ENCODE peak calls at places on chromosomes 6 and 20, in nine cellular contexts. One of them, this sample, is unnamed.
A peak's percentile ranks its signal among the peaks of the same experiment; 100 is the strongest.

GRCh38 chr20:60062431-60063336 is 104.5 kb downstream of the CDH26 start:
- DNase-seq in fibroblast of mammary gland: peak; percentile 87
- DNase-seq in AG04449: peak; percentile 76
- DNase-seq in psoas muscle: peak; percentile 70
- DNase-seq in CD4-positive, alpha-beta T cell: no peak
- DNase-seq in choroid plexus epithelial cell: peak; percentile 29
- DNase-seq in DND-41: no peak
- DNase-seq in GM23338: no peak
- DNase-seq in esophagus squamous epithelium: no peak
- DNase-seq in this sample: peak; percentile 54

GRCh38 chr6:41938590-41938989 is 3.0 kb downstream of the CCND3 start:
- DNase-seq in fibroblast of mammary gland: no peak
- DNase-seq in AG04449: no peak
- DNase-seq in choroid plexus epithelial cell: no peak
- DNase-seq in esophagus squamous epithelium: no peak
- DNase-seq in DND-41: no peak
- DNase-seq in CD4-positive, alpha-beta T cell: no peak
- DNase-seq in GM23338: no peak
- DNase-seq in psoas muscle: no peak
- DNase-seq in this sample: no peak

GRCh38 chr20:10788877-10789276 is 115.1 kb upstream of the JAG1 start:
- DNase-seq in fibroblast of mammary gland: no peak
- DNase-seq in DND-41: no peak
- DNase-seq in GM23338: no peak
- DNase-seq in esophagus squamous epithelium: no peak
- DNase-seq in AG04449: no peak
- DNase-seq in CD4-positive, alpha-beta T cell: no peak
- DNase-seq in psoas muscle: peak; percentile 69
- DNase-seq in choroid plexus epithelial cell: no peak
- DNase-seq in this sample: no peak

GRCh38 chr6:82017316-82017715 is 230.2 kb downstream of the IBTK start:
- DNase-seq in psoas muscle: peak; percentile 59
- DNase-seq in GM23338: peak; percentile 54
- DNase-seq in DND-41: no peak
- DNase-seq in choroid plexus epithelial cell: peak; percentile 90
- DNase-seq in fibroblast of mammary gland: peak; percentile 99
- DNase-seq in CD4-positive, alpha-beta T cell: no peak
- DNase-seq in esophagus squamous epithelium: no peak
- DNase-seq in AG04449: no peak
- DNase-seq in this sample: no peak

GRCh38 chr6:54876871-54877270 is 30.3 kb downstream of the FAM83B start:
- DNase-seq in DND-41: no peak
- DNase-seq in AG04449: no peak
- DNase-seq in GM23338: no peak
- DNase-seq in choroid plexus epithelial cell: no peak
- DNase-seq in CD4-positive, alpha-beta T cell: no peak
- DNase-seq in psoas muscle: no peak
- DNase-seq in esophagus squamous epithelium: no peak
- DNase-seq in fibroblast of mammary gland: no peak
- DNase-seq in this sample: no peak

GRCh38 chr6:1239805-1240204 is 72.1 kb upstream of the FOXQ1 start:
- DNase-seq in choroid plexus epithelial cell: no peak
- DNase-seq in AG04449: no peak
- DNase-seq in psoas muscle: no peak
- DNase-seq in CD4-positive, alpha-beta T cell: no peak
- DNase-seq in DND-41: no peak
- DNase-seq in esophagus squamous epithelium: no peak
- DNase-seq in fibroblast of mammary gland: no peak
- DNase-seq in GM23338: no peak
- DNase-seq in this sample: no peak

GRCh38 chr6:152642578-152643375 is 5.6 kb upstream of the SYNE1 start:
- DNase-seq in DND-41: peak; percentile 7
- DNase-seq in esophagus squamous epithelium: no peak
- DNase-seq in psoas muscle: peak; percentile 52
- DNase-seq in CD4-positive, alpha-beta T cell: no peak
- DNase-seq in choroid plexus epithelial cell: peak; percentile 69
- DNase-seq in fibroblast of mammary gland: peak; percentile 49
- DNase-seq in GM23338: peak; percentile 87
- DNase-seq in AG04449: no peak
- DNase-seq in this sample: no peak

GRCh38 chr6:137904822-137905617 is 38.0 kb downstream of the TNFAIP3 start:
- DNase-seq in choroid plexus epithelial cell: peak; percentile 36
- DNase-seq in fibroblast of mammary gland: no peak
- DNase-seq in esophagus squamous epithelium: no peak
- DNase-seq in psoas muscle: no peak
- DNase-seq in AG04449: no peak
- DNase-seq in CD4-positive, alpha-beta T cell: no peak
- DNase-seq in GM23338: no peak
- DNase-seq in DND-41: no peak
- DNase-seq in this sample: no peak

GRCh38 chr6:6148192-6148815 is 141.6 kb upstream of the NRN1 start:
- DNase-seq in CD4-positive, alpha-beta T cell: no peak
- DNase-seq in AG04449: no peak
- DNase-seq in esophagus squamous epithelium: no peak
- DNase-seq in choroid plexus epithelial cell: no peak
- DNase-seq in GM23338: no peak
- DNase-seq in DND-41: no peak
- DNase-seq in fibroblast of mammary gland: no peak
- DNase-seq in psoas muscle: no peak
- DNase-seq in this sample: no peak

GRCh38 chr6:49918787-49919186 is 45.2 kb downstream of the DEFB114 start:
- DNase-seq in DND-41: no peak
- DNase-seq in AG04449: no peak
- DNase-seq in psoas muscle: no peak
- DNase-seq in fibroblast of mammary gland: no peak
- DNase-seq in esophagus squamous epithelium: no peak
- DNase-seq in CD4-positive, alpha-beta T cell: no peak
- DNase-seq in choroid plexus epithelial cell: no peak
- DNase-seq in GM23338: peak; percentile 49
- DNase-seq in this sample: no peak

GRCh38 chr20:39213476-39214145 is 251.5 kb downstream of the DHX35 start:
- DNase-seq in GM23338: no peak
- DNase-seq in DND-41: no peak
- DNase-seq in esophagus squamous epithelium: no peak
- DNase-seq in CD4-positive, alpha-beta T cell: no peak
- DNase-seq in AG04449: no peak
- DNase-seq in psoas muscle: no peak
- DNase-seq in fibroblast of mammary gland: no peak
- DNase-seq in choroid plexus epithelial cell: no peak
- DNase-seq in this sample: no peak

GRCh38 chr20:39216195-39216594 is 254.1 kb downstream of the DHX35 start:
- DNase-seq in psoas muscle: no peak
- DNase-seq in AG04449: no peak
- DNase-seq in DND-41: no peak
- DNase-seq in choroid plexus epithelial cell: no peak
- DNase-seq in CD4-positive, alpha-beta T cell: no peak
- DNase-seq in fibroblast of mammary gland: no peak
- DNase-seq in GM23338: no peak
- DNase-seq in esophagus squamous epithelium: no peak
- DNase-seq in this sample: no peak

GRCh38 chr20:39210331-39211074 is 248.4 kb downstream of the DHX35 start:
- DNase-seq in esophagus squamous epithelium: no peak
- DNase-seq in choroid plexus epithelial cell: no peak
- DNase-seq in AG04449: no peak
- DNase-seq in DND-41: no peak
- DNase-seq in fibroblast of mammary gland: no peak
- DNase-seq in psoas muscle: no peak
- DNase-seq in CD4-positive, alpha-beta T cell: no peak
- DNase-seq in GM23338: peak; percentile 3
- DNase-seq in this sample: no peak

DNA sequence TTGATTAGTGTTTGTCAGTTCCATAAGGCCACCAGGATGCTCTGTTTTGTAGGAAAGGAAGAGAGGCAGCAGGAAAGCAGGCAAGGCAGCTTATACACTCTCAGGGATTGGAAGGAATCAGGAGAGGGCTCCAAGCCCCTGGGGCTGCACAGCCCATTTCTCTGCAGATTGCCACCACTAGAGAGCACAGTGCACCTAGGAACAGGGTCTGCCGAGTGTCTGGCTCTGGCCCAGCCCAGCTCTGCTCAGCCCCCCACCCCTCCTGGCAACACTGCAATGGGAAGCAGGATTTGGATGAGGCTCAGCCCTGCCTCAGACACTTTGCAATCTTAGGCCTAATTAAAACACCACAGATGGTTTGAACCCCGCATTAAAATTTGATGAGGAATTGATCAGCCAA is 252.6 kb downstream of the DHX35 start:
- DNase-seq in choroid plexus epithelial cell: no peak
- DNase-seq in GM23338: peak; percentile 57
- DNase-seq in psoas muscle: no peak
- DNase-seq in AG04449: no peak
- DNase-seq in CD4-positive, alpha-beta T cell: no peak
- DNase-seq in DND-41: peak; percentile 53
- DNase-seq in esophagus squamous epithelium: no peak
- DNase-seq in fibroblast of mammary gland: no peak
- DNase-seq in this sample: no peak
- TF ChIP-seq CTCF in choroid plexus epithelial cell: no peak
- TF ChIP-seq CTCF in GM23338: peak; percentile 32
- TF ChIP-seq CTCF in psoas muscle: no peak
- TF ChIP-seq CTCF in AG04449: no peak
- TF ChIP-seq CTCF in CD4-positive, alpha-beta T cell: no peak
- TF ChIP-seq CTCF in DND-41: peak; percentile 66
- TF ChIP-seq CTCF in esophagus squamous epithelium: no peak
- TF ChIP-seq CTCF in fibroblast of mammary gland: no peak
- TF ChIP-seq CTCF in this sample: no peak

GRCh38 chr20:57061058-57061900 is 205.2 kb downstream of the BMP7 start:
- DNase-seq in psoas muscle: no peak
- DNase-seq in esophagus squamous epithelium: no peak
- DNase-seq in fibroblast of mammary gland: no peak
- DNase-seq in CD4-positive, alpha-beta T cell: no peak
- DNase-seq in DND-41: peak; percentile 20
- DNase-seq in AG04449: no peak
- DNase-seq in GM23338: peak; percentile 84
- DNase-seq in choroid plexus epithelial cell: peak; percentile 67
- DNase-seq in this sample: no peak
- TF ChIP-seq CTCF in psoas muscle: no peak
- TF ChIP-seq CTCF in esophagus squamous epithelium: peak; percentile 17
- TF ChIP-seq CTCF in fibroblast of mammary gland: peak; percentile 31
- TF ChIP-seq CTCF in CD4-positive, alpha-beta T cell: no peak
- TF ChIP-seq CTCF in DND-41: peak; percentile 55
- TF ChIP-seq CTCF in AG04449: peak; percentile 59
- TF ChIP-seq CTCF in GM23338: peak; percentile 71
- TF ChIP-seq CTCF in choroid plexus epithelial cell: peak; percentile 81
- TF ChIP-seq CTCF in this sample: peak; percentile 51

DNA sequence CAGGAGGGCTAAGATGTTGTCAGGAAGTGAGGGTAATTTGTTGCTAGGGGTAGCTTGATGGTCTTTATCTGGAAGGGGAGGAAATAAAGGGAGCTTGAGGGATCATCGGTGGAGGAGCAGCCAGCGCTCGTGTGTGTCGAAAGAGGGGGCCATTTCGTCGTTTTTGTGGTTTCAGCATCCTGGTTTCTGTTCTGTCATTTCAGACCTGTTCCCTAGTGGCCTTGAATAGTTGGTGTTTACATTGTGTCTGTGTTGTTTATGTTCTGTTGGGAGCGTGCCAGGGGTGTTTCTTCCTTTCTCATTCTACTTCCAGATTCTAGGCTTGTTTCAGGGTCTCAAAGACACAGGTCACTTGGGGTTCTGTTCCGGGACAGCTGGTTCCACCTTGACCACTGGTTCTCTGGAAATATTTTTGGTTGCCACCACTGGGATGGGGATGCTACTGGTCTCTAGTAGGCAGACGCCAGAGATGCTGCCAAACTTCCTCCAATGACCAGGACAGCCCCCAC is 113.9 kb upstream of the NAA20 start:
- DNase-seq in CD4-positive, alpha-beta T cell: no peak
- DNase-seq in choroid plexus epithelial cell: peak; percentile 78
- DNase-seq in GM23338: peak; percentile 10
- DNase-seq in fibroblast of mammary gland: peak; percentile 19
- DNase-seq in psoas muscle: no peak
- DNase-seq in DND-41: peak; percentile 9
- DNase-seq in AG04449: no peak
- DNase-seq in esophagus squamous epithelium: no peak
- DNase-seq in this sample: no peak
- TF ChIP-seq CTCF in CD4-positive, alpha-beta T cell: no peak
- TF ChIP-seq CTCF in choroid plexus epithelial cell: peak; percentile 59
- TF ChIP-seq CTCF in GM23338: no peak
- TF ChIP-seq CTCF in fibroblast of mammary gland: no peak
- TF ChIP-seq CTCF in psoas muscle: no peak
- TF ChIP-seq CTCF in DND-41: peak; percentile 4
- TF ChIP-seq CTCF in AG04449: no peak
- TF ChIP-seq CTCF in esophagus squamous epithelium: no peak
- TF ChIP-seq CTCF in this sample: peak; percentile 15

GRCh38 chr20:35601021-35601973 is 14.3 kb upstream of the SPAG4 start:
- DNase-seq in esophagus squamous epithelium: no peak
- DNase-seq in psoas muscle: peak; percentile 92
- DNase-seq in choroid plexus epithelial cell: peak; percentile 77
- DNase-seq in CD4-positive, alpha-beta T cell: peak; percentile 70
- DNase-seq in GM23338: peak; percentile 86
- DNase-seq in DND-41: no peak
- DNase-seq in AG04449: no peak
- DNase-seq in fibroblast of mammary gland: peak; percentile 72
- DNase-seq in this sample: peak; percentile 25
- TF ChIP-seq CTCF in esophagus squamous epithelium: peak; percentile 28
- TF ChIP-seq CTCF in psoas muscle: peak; percentile 57
- TF ChIP-seq CTCF in choroid plexus epithelial cell: peak; percentile 50
- TF ChIP-seq CTCF in CD4-positive, alpha-beta T cell: peak; percentile 64
- TF ChIP-seq CTCF in GM23338: peak; percentile 13
- TF ChIP-seq CTCF in DND-41: no peak
- TF ChIP-seq CTCF in AG04449: peak; percentile 45
- TF ChIP-seq CTCF in fibroblast of mammary gland: peak; percentile 24
- TF ChIP-seq CTCF in this sample: peak; percentile 43

GRCh38 chr6:73823832-73824231 is 127.8 kb downstream of the CD109 start:
- DNase-seq in DND-41: no peak
- DNase-seq in AG04449: no peak
- DNase-seq in choroid plexus epithelial cell: no peak
- DNase-seq in CD4-positive, alpha-beta T cell: no peak
- DNase-seq in psoas muscle: no peak
- DNase-seq in esophagus squamous epithelium: no peak
- DNase-seq in GM23338: peak; percentile 9
- DNase-seq in fibroblast of mammary gland: no peak
- DNase-seq in this sample: no peak
- TF ChIP-seq CTCF in DND-41: no peak
- TF ChIP-seq CTCF in AG04449: no peak
- TF ChIP-seq CTCF in choroid plexus epithelial cell: peak; percentile 18
- TF ChIP-seq CTCF in CD4-positive, alpha-beta T cell: no peak
- TF ChIP-seq CTCF in psoas muscle: no peak
- TF ChIP-seq CTCF in esophagus squamous epithelium: no peak
- TF ChIP-seq CTCF in GM23338: no peak
- TF ChIP-seq CTCF in fibroblast of mammary gland: no peak
- TF ChIP-seq CTCF in this sample: no peak

DNA sequence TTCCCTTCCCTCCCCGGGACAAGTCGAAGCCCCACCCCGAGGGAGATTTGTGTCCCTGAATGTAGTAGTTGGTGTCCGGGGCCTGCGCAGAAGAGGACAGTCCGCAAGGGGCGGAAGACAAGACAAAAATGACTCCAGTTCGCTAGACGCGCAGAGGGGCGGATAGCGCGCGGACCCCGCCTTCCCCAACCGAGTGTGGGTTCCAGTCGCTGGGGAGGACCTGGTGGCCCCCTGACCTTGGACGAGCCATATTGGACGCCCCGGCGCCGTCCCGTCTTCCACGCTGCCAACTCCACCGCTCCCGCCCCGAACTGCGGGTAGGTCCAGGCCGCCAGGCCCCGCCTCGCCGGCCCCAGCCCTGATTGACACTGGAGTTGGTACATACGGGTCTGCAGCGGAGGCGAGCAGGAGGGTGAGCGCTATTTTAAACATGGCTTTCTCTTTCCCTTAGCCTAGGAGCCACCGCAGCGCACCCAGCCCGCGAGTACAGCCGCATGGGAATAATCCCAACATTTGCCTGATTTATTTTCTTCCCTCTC is 802 bp downstream of the HMGN3 start:
- DNase-seq in fibroblast of mammary gland: peak; percentile 85
- DNase-seq in psoas muscle: peak; percentile 95
- DNase-seq in choroid plexus epithelial cell: peak; percentile 93
- DNase-seq in AG04449: peak; percentile 29
- DNase-seq in DND-41: peak; percentile 82
- DNase-seq in esophagus squamous epithelium: peak; percentile 54
- DNase-seq in CD4-positive, alpha-beta T cell: peak; percentile 33
- DNase-seq in GM23338: peak; percentile 90
- DNase-seq in this sample: peak; percentile 49
- TF ChIP-seq CTCF in fibroblast of mammary gland: peak; percentile 19
- TF ChIP-seq CTCF in psoas muscle: peak; percentile 46
- TF ChIP-seq CTCF in choroid plexus epithelial cell: peak; percentile 53
- TF ChIP-seq CTCF in AG04449: peak; percentile 42
- TF ChIP-seq CTCF in DND-41: peak; percentile 48
- TF ChIP-seq CTCF in esophagus squamous epithelium: no peak
- TF ChIP-seq CTCF in CD4-positive, alpha-beta T cell: peak; percentile 19
- TF ChIP-seq CTCF in GM23338: peak; percentile 26
- TF ChIP-seq CTCF in this sample: peak; percentile 37